ENCODE peak calls at places on chromosomes 13 and 19, in eight cellular contexts. M is activated CD8-positive, alpha-beta memory T cell treated with anti-CD3 and anti-CD28 coated beads for 1 hour; Z is stimulated activated CD8-positive, alpha-beta memory T cell treated with anti-CD3 and anti-CD28 coated beads, Interleukin-4, amount 100 ng/mL, for 1 hour; B is aorta; A is NCI-H446; L is NCI-H774; I is GM23248; S is progenitor cell of endocrine pancreas. G is an unnamed sample.

GRCh38 chr13:60453490-60453889 is 56.5 kb downstream of the TDRD3 start:
- DNase-seq in M (no peak), L (no peak), A (no peak), B (no peak), Z (no peak), I (peak), S (no peak), G (no peak)

GRCh38 chr13:21909331-21909730 is 238.5 kb downstream of the FGF9 start:
- DNase-seq in B (no peak), I (no peak), Z (no peak), A (no peak), M (no peak), L (no peak), S (no peak), G (no peak)

GRCh38 chr19:10333758-10334339 is 520 bp upstream of the RAVER1 start:
- DNase-seq in L (no peak), I (peak), B (no peak), A (no peak), S (no peak), Z (no peak), M (no peak), G (no peak)

GRCh38 chr13:99265823-99266426 is 7.7 kb upstream of the GPR18 start:
- DNase-seq in A (peak), I (peak), M (no peak), S (no peak), L (no peak), Z (no peak), B (no peak), G (no peak)

GRCh38 chr19:7986321-7987083 is 18.9 kb downstream of the ELAVL1 start:
- DNase-seq in I (peak), M (no peak), B (no peak), L (no peak), Z (no peak), S (no peak), A (no peak), G (no peak)

GRCh38 chr13:97252735-97253134 is 30.6 kb downstream of the MBNL2 start:
- DNase-seq in Z (no peak), S (no peak), M (no peak), L (no peak), I (no peak), A (no peak), B (no peak), G (no peak)

GRCh38 chr13:81116461-81117282 is 775.7 kb upstream of the SPRY2 start:
- DNase-seq in A (no peak), S (no peak), I (no peak), L (no peak), B (no peak), Z (no peak), M (no peak), G (no peak)

GRCh38 chr13:33279898-33280549 is 5.5 kb downstream of the STARD13 start:
- DNase-seq in I (peak), A (peak), L (no peak), S (no peak), Z (no peak), M (no peak), B (no peak), G (no peak)

GRCh38 chr19:50607874-50608785 is 31.6 kb downstream of the SYT3 start:
- DNase-seq in S (peak), I (peak), B (peak), Z (peak), A (peak), L (no peak), M (peak), G (peak)

GRCh38 chr13:83884141-83884540 is 1.9 kb upstream of the SLITRK1 start:
- DNase-seq in L (no peak), M (no peak), Z (no peak), S (no peak), A (no peak), I (no peak), B (no peak), G (no peak)

GRCh38 chr19:6216996-6217751 is 62.6 kb downstream of the MLLT1 start:
- DNase-seq in L (no peak), B (no peak), A (no peak), Z (no peak), S (peak), I (no peak), M (no peak), G (no peak)

GRCh38 chr13:50731400-50731799 is 112.1 kb downstream of the DLEU7 start:
- DNase-seq in L (no peak), I (peak), A (peak), Z (no peak), M (no peak), B (no peak), S (no peak), G (no peak)

GRCh38 chr13:77678691-77679090 is 18.8 kb upstream of the SLAIN1 start:
- DNase-seq in I (no peak), B (no peak), Z (no peak), A (no peak), S (no peak), L (no peak), M (no peak), G (no peak)

GRCh38 chr19:18368504-18369222 is 17.3 kb upstream of the GDF15 start:
- DNase-seq in B (no peak), Z (no peak), S (no peak), A (no peak), L (no peak), I (no peak), M (no peak), G (no peak)